ENCODE peak calls at places on chromosomes 11 and 22, in eight cellular contexts. One of them, this sample, is unnamed.

GRCh38 chr11:91871791-91872190 is 352.8 kb upstream of the FAT3 start:
- DNase-seq in cardiac muscle cell: no peak
- DNase-seq in NCI-H524: no peak
- DNase-seq in stimulated activated CD8-positive, alpha-beta memory T cell treated with anti-CD3 and anti-CD28 coated beads, Interleukin-4, amount 100 ng/mL, for 4 hours: no peak
- DNase-seq in foreskin melanocyte: no peak
- DNase-seq in bronchial epithelial cell: no peak
- DNase-seq in DMS 273 treated with DMSO at 0.1 percent for 48 hours: no peak
- DNase-seq in BE2C: no peak
- DNase-seq in this sample: no peak

GRCh38 chr11:123457187-123457770 is 27.2 kb downstream of the GRAMD1B start:
- DNase-seq in cardiac muscle cell: peak
- DNase-seq in NCI-H524: no peak
- DNase-seq in stimulated activated CD8-positive, alpha-beta memory T cell treated with anti-CD3 and anti-CD28 coated beads, Interleukin-4, amount 100 ng/mL, for 4 hours: no peak
- DNase-seq in foreskin melanocyte: peak
- DNase-seq in bronchial epithelial cell: no peak
- DNase-seq in DMS 273 treated with DMSO at 0.1 percent for 48 hours: no peak
- DNase-seq in BE2C: no peak
- DNase-seq in this sample: no peak

GRCh38 chr22:46577361-46578249 is 40.2 kb upstream of the CELSR1 start:
- DNase-seq in cardiac muscle cell: no peak
- DNase-seq in NCI-H524: no peak
- DNase-seq in stimulated activated CD8-positive, alpha-beta memory T cell treated with anti-CD3 and anti-CD28 coated beads, Interleukin-4, amount 100 ng/mL, for 4 hours: no peak
- DNase-seq in foreskin melanocyte: no peak
- DNase-seq in bronchial epithelial cell: no peak
- DNase-seq in DMS 273 treated with DMSO at 0.1 percent for 48 hours: no peak
- DNase-seq in BE2C: no peak
- DNase-seq in this sample: no peak

GRCh38 chr11:129143335-129143734 is 48.8 kb downstream of the ARHGAP32 start:
- DNase-seq in cardiac muscle cell: peak
- DNase-seq in NCI-H524: no peak
- DNase-seq in stimulated activated CD8-positive, alpha-beta memory T cell treated with anti-CD3 and anti-CD28 coated beads, Interleukin-4, amount 100 ng/mL, for 4 hours: no peak
- DNase-seq in foreskin melanocyte: peak
- DNase-seq in bronchial epithelial cell: peak
- DNase-seq in DMS 273 treated with DMSO at 0.1 percent for 48 hours: no peak
- DNase-seq in BE2C: no peak
- DNase-seq in this sample: no peak

GRCh38 chr11:113896156-113896879 is 8.3 kb upstream of the HTR3B start:
- DNase-seq in cardiac muscle cell: peak
- DNase-seq in NCI-H524: peak
- DNase-seq in stimulated activated CD8-positive, alpha-beta memory T cell treated with anti-CD3 and anti-CD28 coated beads, Interleukin-4, amount 100 ng/mL, for 4 hours: no peak
- DNase-seq in foreskin melanocyte: peak
- DNase-seq in bronchial epithelial cell: no peak
- DNase-seq in DMS 273 treated with DMSO at 0.1 percent for 48 hours: no peak
- DNase-seq in BE2C: peak
- DNase-seq in this sample: peak

GRCh38 chr22:27311666-27312566 is 489.6 kb downstream of the MN1 start:
- DNase-seq in cardiac muscle cell: peak
- DNase-seq in NCI-H524: no peak
- DNase-seq in stimulated activated CD8-positive, alpha-beta memory T cell treated with anti-CD3 and anti-CD28 coated beads, Interleukin-4, amount 100 ng/mL, for 4 hours: no peak
- DNase-seq in foreskin melanocyte: no peak
- DNase-seq in bronchial epithelial cell: no peak
- DNase-seq in DMS 273 treated with DMSO at 0.1 percent for 48 hours: no peak
- DNase-seq in BE2C: no peak
- DNase-seq in this sample: no peak

GRCh38 chr11:110621826-110622225 is 90.4 kb downstream of the ARHGAP20 start:
- DNase-seq in cardiac muscle cell: peak
- DNase-seq in NCI-H524: no peak
- DNase-seq in stimulated activated CD8-positive, alpha-beta memory T cell treated with anti-CD3 and anti-CD28 coated beads, Interleukin-4, amount 100 ng/mL, for 4 hours: no peak
- DNase-seq in foreskin melanocyte: no peak
- DNase-seq in bronchial epithelial cell: no peak
- DNase-seq in DMS 273 treated with DMSO at 0.1 percent for 48 hours: no peak
- DNase-seq in BE2C: no peak
- DNase-seq in this sample: no peak

GRCh38 chr11:126700773-126701554 is 299.6 kb downstream of the KIRREL3 start:
- DNase-seq in cardiac muscle cell: no peak
- DNase-seq in NCI-H524: no peak
- DNase-seq in stimulated activated CD8-positive, alpha-beta memory T cell treated with anti-CD3 and anti-CD28 coated beads, Interleukin-4, amount 100 ng/mL, for 4 hours: no peak
- DNase-seq in foreskin melanocyte: peak
- DNase-seq in bronchial epithelial cell: no peak
- DNase-seq in DMS 273 treated with DMSO at 0.1 percent for 48 hours: no peak
- DNase-seq in BE2C: no peak
- DNase-seq in this sample: no peak

GRCh38 chr11:119709638-119710346 is 19.2 kb downstream of the NECTIN1 start:
- DNase-seq in cardiac muscle cell: peak
- DNase-seq in NCI-H524: peak
- DNase-seq in stimulated activated CD8-positive, alpha-beta memory T cell treated with anti-CD3 and anti-CD28 coated beads, Interleukin-4, amount 100 ng/mL, for 4 hours: no peak
- DNase-seq in foreskin melanocyte: no peak
- DNase-seq in bronchial epithelial cell: no peak
- DNase-seq in DMS 273 treated with DMSO at 0.1 percent for 48 hours: peak
- DNase-seq in BE2C: peak
- DNase-seq in this sample: peak

GRCh38 chr11:12577746-12578644 is 96.2 kb upstream of the TEAD1 start:
- DNase-seq in cardiac muscle cell: no peak
- DNase-seq in NCI-H524: peak
- DNase-seq in stimulated activated CD8-positive, alpha-beta memory T cell treated with anti-CD3 and anti-CD28 coated beads, Interleukin-4, amount 100 ng/mL, for 4 hours: no peak
- DNase-seq in foreskin melanocyte: no peak
- DNase-seq in bronchial epithelial cell: no peak
- DNase-seq in DMS 273 treated with DMSO at 0.1 percent for 48 hours: no peak
- DNase-seq in BE2C: no peak
- DNase-seq in this sample: no peak

GRCh38 chr11:128523616-128524015 is 63.7 kb downstream of the ETS1 start:
- DNase-seq in cardiac muscle cell: peak
- DNase-seq in NCI-H524: no peak
- DNase-seq in stimulated activated CD8-positive, alpha-beta memory T cell treated with anti-CD3 and anti-CD28 coated beads, Interleukin-4, amount 100 ng/mL, for 4 hours: no peak
- DNase-seq in foreskin melanocyte: no peak
- DNase-seq in bronchial epithelial cell: peak
- DNase-seq in DMS 273 treated with DMSO at 0.1 percent for 48 hours: no peak
- DNase-seq in BE2C: no peak
- DNase-seq in this sample: no peak

GRCh38 chr11:289706-290620 is 1.0 kb downstream of the PGGHG start:
- DNase-seq in cardiac muscle cell: no peak
- DNase-seq in NCI-H524: no peak
- DNase-seq in stimulated activated CD8-positive, alpha-beta memory T cell treated with anti-CD3 and anti-CD28 coated beads, Interleukin-4, amount 100 ng/mL, for 4 hours: no peak
- DNase-seq in foreskin melanocyte: no peak
- DNase-seq in bronchial epithelial cell: no peak
- DNase-seq in DMS 273 treated with DMSO at 0.1 percent for 48 hours: no peak
- DNase-seq in BE2C: no peak
- DNase-seq in this sample: no peak

GRCh38 chr11:17013548-17014320 is 480 bp downstream of the PLEKHA7 start:
- DNase-seq in cardiac muscle cell: no peak
- DNase-seq in NCI-H524: no peak
- DNase-seq in stimulated activated CD8-positive, alpha-beta memory T cell treated with anti-CD3 and anti-CD28 coated beads, Interleukin-4, amount 100 ng/mL, for 4 hours: no peak
- DNase-seq in foreskin melanocyte: no peak
- DNase-seq in bronchial epithelial cell: no peak
- DNase-seq in DMS 273 treated with DMSO at 0.1 percent for 48 hours: no peak
- DNase-seq in BE2C: no peak
- DNase-seq in this sample: peak

GRCh38 chr11:12502041-12502440 is 124.7 kb downstream of the PARVA start:
- DNase-seq in cardiac muscle cell: peak
- DNase-seq in NCI-H524: no peak
- DNase-seq in stimulated activated CD8-positive, alpha-beta memory T cell treated with anti-CD3 and anti-CD28 coated beads, Interleukin-4, amount 100 ng/mL, for 4 hours: no peak
- DNase-seq in foreskin melanocyte: no peak
- DNase-seq in bronchial epithelial cell: no peak
- DNase-seq in DMS 273 treated with DMSO at 0.1 percent for 48 hours: no peak
- DNase-seq in BE2C: no peak
- DNase-seq in this sample: no peak

GRCh38 chr22:18013436-18013835 is 10.9 kb downstream of the MICAL3 start:
- DNase-seq in cardiac muscle cell: no peak
- DNase-seq in NCI-H524: no peak
- DNase-seq in stimulated activated CD8-positive, alpha-beta memory T cell treated with anti-CD3 and anti-CD28 coated beads, Interleukin-4, amount 100 ng/mL, for 4 hours: no peak
- DNase-seq in foreskin melanocyte: no peak
- DNase-seq in bronchial epithelial cell: no peak
- DNase-seq in DMS 273 treated with DMSO at 0.1 percent for 48 hours: no peak
- DNase-seq in BE2C: no peak
- DNase-seq in this sample: no peak

This sample was measured in glutamatergic neuron.